ENCODE peak calls at places on chromosomes 5 and 9, in four cellular contexts. B is right atrium auricular region, V is hippocampal formation, H is T-helper 9 cell. S is an unnamed sample.
A peak's percentile ranks its signal among the peaks of the same experiment; 100 is the strongest.

GRCh38 chr9:38233343-38233742 is 159.2 kb upstream of the ALDH1B1 start:
- DNase-seq in H (no peak), B (no peak), V (no peak), S (no peak)

GRCh38 chr9:115593587-115594091 is 475.7 kb upstream of the TNC start:
- DNase-seq in V (peak; percentile 54), H (no peak), B (no peak), S (no peak)

GRCh38 chr9:132288956-132289355 is 65.8 kb downstream of the SETX start:
- DNase-seq in V (no peak), H (no peak), B (no peak), S (no peak)

GRCh38 chr5:22835630-22836029 is 17.5 kb downstream of the CDH12 start:
- DNase-seq in B (no peak), V (no peak), H (no peak), S (peak; percentile 2)

GRCh38 chr5:181221105-181221791 is 1.8 kb upstream of the TRIM41 start:
- DNase-seq in B (no peak), H (peak; percentile 48), V (no peak), S (no peak)

GRCh38 chr5:142725231-142726187 is 39.6 kb upstream of the FGF1 start:
- DNase-seq in H (no peak), B (no peak), V (no peak), S (no peak)

GRCh38 chr5:74567351-74567870 is 73.1 kb downstream of the ENC1 start:
- DNase-seq in H (no peak), V (no peak), B (no peak), S (no peak)

GRCh38 chr9:127873886-127874285 is 3.6 kb downstream of the AK1 start:
- DNase-seq in B (peak; percentile 88), H (no peak), V (peak; percentile 81), S (no peak)

GRCh38 chr9:92135576-92135975 is 20.4 kb upstream of the SPTLC1 start:
- DNase-seq in H (no peak), V (no peak), B (no peak), S (no peak)

GRCh38 chr5:177554474-177555111 is at the start of gene FAM193B:
- DNase-seq in B (peak; percentile 97), H (peak; percentile 93), V (peak; percentile 84), S (peak; percentile 76)

GRCh38 chr9:84238652-84239051 is 101.9 kb downstream of the SLC28A3 start:
- DNase-seq in B (no peak), H (no peak), V (no peak), S (no peak)

GRCh38 chr5:179994622-179995323 is 76.8 kb downstream of the RNF130 start:
- DNase-seq in H (no peak), V (no peak), B (no peak), S (no peak)

GRCh38 chr5:116658830-116659229 is 84.2 kb upstream of the SEMA6A start:
- DNase-seq in V (no peak), B (no peak), H (no peak), S (no peak)

GRCh38 chr5:154300207-154300606 is 109.7 kb downstream of the GALNT10 start:
- DNase-seq in V (no peak), H (no peak), B (no peak), S (no peak)

GRCh38 chr9:133589454-133590227 is 19.5 kb downstream of the FAM163B start:
- DNase-seq in B (no peak), H (peak; percentile 48), V (no peak), S (no peak)

GRCh38 chr9:78132688-78133033 is 101.0 kb upstream of the GNAQ start:
- DNase-seq in H (no peak), B (no peak), V (no peak), S (no peak)

GRCh38 chr5:1749346-1750124 is 50.1 kb downstream of the MRPL36 start:
- DNase-seq in H (no peak), V (no peak), B (no peak), S (no peak)

GRCh38 chr9:35341585-35341984 is 148.3 kb upstream of the RUSC2 start:
- DNase-seq in V (peak; percentile 29), H (no peak), B (peak; percentile 60), S (peak; percentile 25)

GRCh38 chr5:44952376-44952775 is 143.6 kb downstream of the MRPS30 start:
- DNase-seq in H (no peak), V (no peak), B (no peak), S (peak; percentile 26)

GRCh38 chr5:31731016-31731415 is 92.1 kb downstream of the PDZD2 start:
- DNase-seq in V (no peak), H (no peak), B (no peak), S (no peak)

GRCh38 chr5:38400365-38400764 is 142.0 kb downstream of the EGFLAM start:
- DNase-seq in H (no peak), V (no peak), B (no peak), S (no peak)

GRCh38 chr9:113223963-113224362 is 2.6 kb downstream of the SLC31A1 start:
- DNase-seq in H (no peak), V (no peak), B (no peak), S (no peak)

GRCh38 chr9:112112519-112112918 is 62.6 kb downstream of the SUSD1 start:
- DNase-seq in V (no peak), H (no peak), B (no peak), S (peak; percentile 86)

GRCh38 chr5:175765858-175766257 is 105.5 kb upstream of the CPLX2 start:
- DNase-seq in H (no peak), B (no peak), V (no peak), S (no peak)

GRCh38 chr9:118609355-118610044 is 759.7 kb downstream of the BRINP1 start:
- DNase-seq in B (no peak), V (no peak), H (no peak), S (peak; percentile 57)

GRCh38 chr9:89617978-89618377 is 13.2 kb downstream of the GADD45G start:
- DNase-seq in V (no peak), B (no peak), H (no peak), S (no peak)

GRCh38 chr9:110835404-110835803 is 166.8 kb downstream of the MUSK start:
- DNase-seq in B (no peak), H (no peak), V (no peak), S (peak; percentile 68)

GRCh38 chr5:140224658-140225057 is 49.7 kb downstream of the CYSTM1 start:
- DNase-seq in B (no peak), V (no peak), H (no peak), S (no peak)

GRCh38 chr9:10855847-10856246 is 243.0 kb upstream of the PTPRD start:
- DNase-seq in V (no peak), B (no peak), H (no peak), S (no peak)

GRCh38 chr9:36298566-36298965 is 40.3 kb upstream of the GNE start:
- DNase-seq in H (no peak), B (no peak), V (no peak), S (peak; percentile 79)

GRCh38 chr9:116274293-116274692 is 120.7 kb downstream of the PAPPA start:
- DNase-seq in B (no peak), V (no peak), H (no peak), S (no peak)

GRCh38 chr9:126298319-126298801 is 28.3 kb upstream of the MVB12B start:
- DNase-seq in H (no peak), B (no peak), V (peak; percentile 83), S (no peak)

GRCh38 chr9:116058421-116058820 is 95.2 kb upstream of the PAPPA start:
- DNase-seq in B (no peak), H (no peak), V (no peak), S (no peak)

GRCh38 chr5:67343835-67344234 is 147.2 kb upstream of the CD180 start:
- DNase-seq in B (no peak), H (no peak), V (no peak), S (no peak)

S was measured in foreskin keratinocyte.